ENCODE peak calls at places on chromosome 1, in six cellular contexts. J is HepG2, F is H1, E is K562, H is IMR-90, A is GM12878. W is an unnamed sample.
A peak's percentile ranks its signal among the peaks of the same experiment; 100 is the strongest.

GRCh38 chr1:2791027-2791760 is 10.3 kb downstream of the TTC34 start:
- DNase-seq in A (no peak), J (no peak), E (no peak), F (no peak), H (no peak), W (no peak)

GRCh38 chr1:3799976-3800685 is 3.8 kb upstream of the LRRC47 start:
- DNase-seq in A (no peak), F (no peak), E (no peak), J (no peak), H (no peak), W (no peak)

GRCh38 chr1:22888320-22889075 is 84.2 kb downstream of the LACTBL1 start:
- DNase-seq in J (no peak), A (no peak), H (peak; percentile 77), E (no peak), F (no peak), W (no peak)

GRCh38 chr1:203630697-203631096 is 4.1 kb downstream of the ATP2B4 start:
- DNase-seq in F (no peak), E (no peak), J (no peak), A (no peak), H (no peak), W (no peak)

GRCh38 chr1:229947968-229948367 is 119.1 kb upstream of the GALNT2 start:
- DNase-seq in H (no peak), F (no peak), E (no peak), A (no peak), J (no peak), W (no peak)

GRCh38 chr1:183544598-183545297 is 45.5 kb downstream of the NCF2 start:
- DNase-seq in A (no peak), H (no peak), E (no peak), F (no peak), J (no peak), W (no peak)

GRCh38 chr1:37323486-37324377 is 150.6 kb upstream of the ZC3H12A start:
- DNase-seq in A (no peak), F (peak; percentile 87), J (peak; percentile 33), H (peak; percentile 3), E (peak; percentile 88), W (peak; percentile 76)

GRCh38 chr1:168782731-168783130 is 53.7 kb upstream of the DPT start:
- DNase-seq in H (no peak), F (no peak), J (no peak), A (no peak), E (no peak), W (no peak)

GRCh38 chr1:85027242-85027983 is 20.9 kb downstream of the MCOLN3 start:
- DNase-seq in A (no peak), E (no peak), H (peak; percentile 2), F (no peak), J (no peak), W (no peak)

GRCh38 chr1:27144349-27144748 is 10.6 kb downstream of the SLC9A1 start:
- DNase-seq in A (no peak), E (no peak), H (no peak), F (no peak), J (no peak), W (no peak)

GRCh38 chr1:203175237-203176181 is at the start of gene MYBPH:
- DNase-seq in F (no peak), H (no peak), A (no peak), E (no peak), J (no peak), W (no peak)

GRCh38 chr1:30850607-30851006 is 58.0 kb downstream of the SDC3 start:
- DNase-seq in J (no peak), H (no peak), E (no peak), A (no peak), F (no peak), W (no peak)

GRCh38 chr1:30855686-30856259 is 52.8 kb downstream of the SDC3 start:
- DNase-seq in E (no peak), H (no peak), J (no peak), A (no peak), F (no peak), W (no peak)

GRCh38 chr1:30852026-30852425 is 56.5 kb downstream of the SDC3 start:
- DNase-seq in A (no peak), F (no peak), E (no peak), H (peak; percentile 67), J (no peak), W (no peak)

GRCh38 chr1:30851286-30851685 is 57.3 kb downstream of the SDC3 start:
- DNase-seq in F (no peak), E (no peak), J (no peak), H (no peak), A (no peak), W (no peak)

GRCh38 chr1:30853350-30853749 is 55.2 kb downstream of the SDC3 start:
- DNase-seq in A (no peak), F (no peak), E (no peak), J (peak; percentile 55), H (no peak), W (no peak)
- H2AFZ ChIP-seq in A (no peak overlapping the region), F (no peak overlapping the region), E (peak overlapping the region; percentile 69), J (no peak overlapping the region), H (no peak overlapping the region), W (no peak overlapping the region)

GRCh38 chr1:94765958-94766357 is 54.2 kb upstream of the SLC44A3 start:
- DNase-seq in J (no peak), H (peak; percentile 25), A (no peak), F (no peak), E (no peak), W (no peak)
- TF ChIP-seq USF2 in J (no peak), H (no peak), A (no peak), F (no peak), E (no peak), W (no peak)

GRCh38 chr1:39173995-39174380 is 30.5 kb upstream of the MACF1 start:
- DNase-seq in E (no peak), H (no peak), J (no peak), F (no peak), A (no peak), W (no peak)

GRCh38 chr1:39178541-39179431 is 25.7 kb upstream of the MACF1 start:
- DNase-seq in A (no peak), E (peak; percentile 29), H (peak; percentile 77), F (no peak), J (peak; percentile 71), W (no peak)

GRCh38 chr1:39181311-39181710 is 23.2 kb upstream of the MACF1 start:
- DNase-seq in H (no peak), E (no peak), A (no peak), J (no peak), F (no peak), W (no peak)

GRCh38 chr1:39174400-39175081 is 30.0 kb upstream of the MACF1 start:
- DNase-seq in F (no peak), A (no peak), H (no peak), J (no peak), E (no peak), W (no peak)

DNA sequence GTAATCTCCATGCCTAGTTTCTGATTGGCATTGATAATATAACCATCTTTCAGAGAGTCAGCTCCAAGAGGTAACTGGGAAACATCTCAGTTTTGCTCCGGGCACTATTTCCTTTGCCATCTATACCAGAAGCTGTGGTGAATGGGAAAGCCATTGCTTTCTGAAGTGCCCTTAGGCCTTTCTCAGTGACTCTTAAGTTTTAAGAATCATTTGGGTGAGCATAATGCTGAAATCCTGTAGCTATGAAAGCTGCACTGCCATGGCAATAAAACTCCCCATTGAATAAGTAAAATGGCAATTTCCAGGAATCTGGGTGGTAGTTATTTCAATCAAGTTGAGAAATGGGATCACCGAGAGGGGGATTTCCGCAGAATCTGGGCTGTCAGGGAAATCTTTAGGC is 26.9 kb upstream of the MACF1 start:
- DNase-seq in H (no peak), A (no peak), F (no peak), J (no peak), E (no peak), W (no peak)
- H3K9ac ChIP-seq in H (peak overlapping the region; percentile 13), A (no peak overlapping the region), F (no peak overlapping the region), J (no peak overlapping the region), E (no peak overlapping the region), W (no peak overlapping the region)

DNA sequence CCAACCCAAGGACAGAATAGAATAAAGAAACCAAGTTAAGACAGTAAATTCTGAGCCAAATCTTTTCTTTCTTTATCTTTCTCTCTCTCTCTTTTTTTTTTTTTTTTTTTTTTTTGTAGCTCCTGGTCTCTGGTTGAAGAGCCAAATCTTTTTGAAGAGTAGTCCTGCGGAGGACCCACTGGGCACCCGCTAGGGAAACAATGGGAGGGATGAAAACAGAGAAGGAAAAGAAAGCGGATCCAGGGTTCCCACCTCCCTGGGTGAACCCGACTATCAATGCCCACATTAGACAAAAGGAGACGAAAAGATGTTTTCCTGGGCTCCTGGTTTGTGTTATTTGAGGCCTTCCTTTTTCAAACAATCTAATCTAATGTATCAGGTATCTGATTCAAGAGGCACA is 49.8 kb upstream of the FBXO28 start:
- DNase-seq in E (no peak), J (no peak), F (no peak), A (no peak), H (no peak), W (no peak)
- H2AFZ ChIP-seq in E (no peak overlapping the region), J (no peak overlapping the region), F (no peak overlapping the region), A (no peak overlapping the region), H (no peak overlapping the region), W (no peak overlapping the region)

DNA sequence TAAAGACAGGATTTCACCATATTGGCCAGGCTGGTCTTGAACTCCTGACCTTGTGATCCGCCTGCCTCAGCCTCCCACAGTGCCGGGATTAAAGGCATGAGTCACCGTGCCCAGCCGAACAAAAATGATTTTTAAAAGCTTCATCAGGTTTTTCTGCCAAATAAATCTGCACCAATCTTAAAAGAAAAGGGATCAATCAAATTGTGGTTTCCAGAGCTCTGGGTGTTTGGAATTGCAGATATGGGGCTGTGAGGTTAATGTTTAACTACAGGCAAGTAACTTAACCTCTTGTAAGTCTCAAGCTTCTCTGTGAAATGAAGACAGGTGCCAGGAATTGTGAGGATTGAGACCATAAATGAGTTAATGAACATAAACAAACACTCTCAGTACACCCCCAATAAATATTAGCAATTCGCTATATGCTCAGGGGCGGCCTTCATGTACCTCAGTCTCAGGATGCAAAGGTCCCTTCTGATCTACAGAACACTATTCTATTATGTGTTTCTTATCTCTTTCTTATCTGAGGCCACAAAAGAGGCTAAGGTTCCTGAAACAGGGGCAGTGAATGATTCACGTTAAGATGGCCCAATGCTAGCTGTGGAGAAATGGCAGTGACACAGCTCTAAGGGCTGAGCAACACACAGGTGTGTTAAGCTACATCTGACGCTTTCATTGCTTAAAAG is 7.1 kb upstream of the GNPAT start:
- DNase-seq in F (no peak), H (no peak), A (no peak), J (peak; percentile 98), E (no peak), W (no peak)
- TF ChIP-seq USF2 in F (no peak), H (no peak), A (no peak), J (no peak), E (no peak), W (no peak)

GRCh38 chr1:11784256-11784992 is 21.3 kb downstream of the MTHFR start:
- DNase-seq in E (no peak), A (no peak), J (no peak), F (peak; percentile 64), H (no peak), W (no peak)
- H3K9ac ChIP-seq in E (peak overlapping the region; percentile 85), A (no peak overlapping the region), J (no peak overlapping the region), F (no peak overlapping the region), H (peak overlapping the region; percentile 13), W (no peak overlapping the region)

DNA sequence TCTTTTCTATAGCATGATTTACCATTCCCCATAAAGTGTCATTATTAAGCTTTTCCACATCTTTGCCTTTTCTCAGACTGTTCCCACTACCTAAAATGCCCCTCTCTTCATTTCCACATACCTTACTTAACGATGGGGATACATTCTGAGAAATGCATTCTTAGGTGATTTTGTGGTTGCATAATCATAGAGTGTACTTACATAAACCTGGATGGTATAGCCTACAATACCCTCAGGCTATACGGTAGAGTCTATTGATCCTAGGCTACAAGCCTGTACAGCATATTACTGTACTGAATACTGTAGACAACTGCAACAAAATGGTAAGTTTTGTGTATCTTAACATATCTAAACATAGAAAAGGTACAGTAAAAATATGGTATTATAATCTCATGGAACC is 54.8 kb upstream of the MUTYH start:
- DNase-seq in A (no peak), F (no peak), H (no peak), E (no peak), J (no peak), W (no peak)
- H2AFZ ChIP-seq in A (no peak overlapping the region), F (no peak overlapping the region), H (no peak overlapping the region), E (no peak overlapping the region), J (no peak overlapping the region), W (no peak overlapping the region)

W was measured in SK-N-SH.